ENCODE peak calls at places on chromosome 21, in four cellular contexts. V, M, A and F are unnamed samples.

GRCh38 chr21:31184462-31184861 is 146.2 kb upstream of the KRTAP19-8 start:
- DNase-seq in V (peak), M (no peak), A (no peak), F (no peak)

GRCh38 chr21:31267644-31268043 is 76.4 kb downstream of the TIAM1 start:
- DNase-seq in V (no peak), M (no peak), A (no peak), F (no peak)

GRCh38 chr21:40146201-40146890 is 279.1 kb downstream of the PCP4 start:
- DNase-seq in V (no peak), M (no peak), A (no peak), F (no peak)

GRCh38 chr21:33751120-33751519 is 108.8 kb downstream of the ITSN1 start:
- DNase-seq in V (no peak), M (no peak), A (no peak), F (no peak)

GRCh38 chr21:29334717-29335428 is 36.2 kb downstream of the BACH1 start:
- DNase-seq in V (no peak), M (no peak), A (no peak), F (no peak)

GRCh38 chr21:45575304-45575992 is 33.2 kb upstream of the SLC19A1 start:
- DNase-seq in V (peak), M (no peak), A (no peak), F (no peak)

GRCh38 chr21:31666445-31667010 is 7.0 kb downstream of the SOD1 start:
- DNase-seq in V (no peak), M (no peak), A (no peak), F (no peak)

GRCh38 chr21:29184047-29184446 is 53.6 kb downstream of the MAP3K7CL start:
- DNase-seq in V (no peak), M (no peak), A (peak), F (no peak)

GRCh38 chr21:46079357-46080170 is 18.3 kb upstream of the COL6A2 start:
- DNase-seq in V (peak), M (no peak), A (no peak), F (no peak)

GRCh38 chr21:44710756-44711326 is 531 bp downstream of the TSPEAR start:
- DNase-seq in V (peak), M (no peak), A (no peak), F (no peak)

GRCh38 chr21:38839683-38840286 is 34.1 kb downstream of the ETS2 start:
- DNase-seq in V (no peak), M (no peak), A (no peak), F (peak)

GRCh38 chr21:44497641-44498243 is 42.3 kb downstream of the KRTAP10-1 start:
- DNase-seq in V (no peak), M (no peak), A (no peak), F (no peak)

GRCh38 chr21:44894687-44895302 is 21.3 kb upstream of the PTTG1IP start:
- DNase-seq in V (no peak), M (no peak), A (no peak), F (no peak)

GRCh38 chr21:46325073-46325912 is 1.3 kb downstream of the PCNT start:
- DNase-seq in V (peak), M (peak), A (peak), F (peak)

GRCh38 chr21:44734841-44735240 is 23.5 kb upstream of the TSPEAR start:
- DNase-seq in V (no peak), M (no peak), A (no peak), F (no peak)

GRCh38 chr21:45546636-45547203 is 4.5 kb upstream of the SLC19A1 start:
- DNase-seq in V (no peak), M (no peak), A (no peak), F (no peak)

GRCh38 chr21:45835301-45836267 is 146.0 kb upstream of the COL6A1 start:
- DNase-seq in V (peak), M (no peak), A (no peak), F (no peak)

GRCh38 chr21:45225741-45226327 is 61.9 kb downstream of the POFUT2 start:
- DNase-seq in V (no peak), M (no peak), A (no peak), F (no peak)

GRCh38 chr21:46551636-46552241 is 53.1 kb downstream of the S100B start:
- DNase-seq in V (no peak), M (no peak), A (no peak), F (no peak)

GRCh38 chr21:40254540-40255455 is 387.6 kb downstream of the PCP4 start:
- DNase-seq in V (peak), M (no peak), A (no peak), F (no peak)

GRCh38 chr21:44326272-44326647 is 12.9 kb downstream of the CFAP410 start:
- DNase-seq in V (no peak), M (no peak), A (no peak), F (no peak)

GRCh38 chr21:14554948-14555347 is 8.8 kb upstream of the SAMSN1 start:
- DNase-seq in V (no peak), M (no peak), A (no peak), F (no peak)

GRCh38 chr21:17711896-17712295 is 99.2 kb upstream of the BTG3 start:
- DNase-seq in V (no peak), M (no peak), A (no peak), F (no peak)

DNA sequence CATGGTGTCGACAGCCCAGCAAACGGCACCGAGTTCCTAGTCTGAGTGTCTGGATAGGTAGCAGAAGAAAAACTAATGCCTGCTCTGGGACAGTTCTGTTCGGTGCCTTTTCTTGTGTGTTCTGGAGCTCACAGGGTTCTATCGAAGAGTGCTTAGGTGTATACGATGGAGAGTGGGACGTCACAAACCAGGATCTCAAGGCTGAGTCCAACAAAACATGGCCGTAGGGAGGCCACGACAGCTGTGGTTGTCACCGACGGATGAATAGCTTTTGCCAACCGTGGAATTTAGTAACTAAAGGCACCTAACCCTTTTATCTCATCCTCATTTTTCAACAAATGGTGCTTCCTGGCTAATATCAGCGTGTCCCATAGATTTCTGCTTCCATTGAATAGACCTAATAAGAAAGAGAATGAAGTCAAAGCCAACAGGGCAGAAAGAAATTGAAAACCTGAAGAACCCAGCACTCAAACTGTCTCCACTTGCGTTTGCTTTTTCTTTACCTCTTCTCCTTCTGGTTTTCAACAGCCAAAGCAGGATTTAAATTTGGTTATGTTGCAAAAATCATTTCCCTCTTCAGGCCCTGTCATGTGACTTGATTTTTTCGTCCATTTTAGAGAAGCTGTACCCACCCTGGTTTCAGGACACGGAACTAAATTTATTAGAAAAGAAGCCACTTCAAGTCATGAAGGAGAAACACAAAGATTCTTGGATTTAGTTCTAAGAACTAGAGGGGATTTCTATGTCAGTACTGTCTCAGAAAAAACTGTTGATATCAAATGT is 833 bp upstream of the SYNJ1 start:
- DNase-seq in V (no peak), M (no peak), A (no peak), F (no peak)
- TF ChIP-seq REST in V (peak), M (no peak), A (no peak), F (no peak)

DNA sequence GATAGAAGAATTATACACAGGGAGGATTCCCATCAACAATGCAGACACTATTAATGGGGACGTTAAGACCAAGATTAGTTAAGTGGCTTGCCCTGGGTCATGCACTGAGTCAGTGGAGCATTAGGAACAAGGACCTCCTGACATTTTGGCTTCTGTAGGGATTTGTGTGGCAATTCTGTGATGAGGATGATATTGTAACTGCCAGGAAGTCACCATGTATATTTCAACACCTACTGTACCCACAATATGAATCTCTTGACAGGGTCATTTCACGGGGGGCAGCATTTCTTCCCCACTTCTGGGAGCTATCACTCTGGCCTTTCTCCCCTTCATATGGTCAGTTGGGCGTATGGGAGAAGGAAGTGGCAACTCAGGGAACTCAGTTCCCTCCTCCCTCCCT is 134.9 kb downstream of the RUNX1 start:
- DNase-seq in V (no peak), M (no peak), A (no peak), F (no peak)
- TF ChIP-seq ELF1 in V (no peak), M (no peak), A (no peak), F (no peak)

GRCh38 chr21:15604424-15604823 is 125.4 kb upstream of the USP25 start:
- DNase-seq in V (no peak), M (no peak), A (no peak), F (no peak)
- TF ChIP-seq SIN3A in V (no peak), M (no peak), A (no peak), F (no peak)

GRCh38 chr21:37060296-37060695 is 12.6 kb downstream of the PIGP start:
- DNase-seq in V (peak), M (no peak), A (peak), F (peak)

GRCh38 chr21:37061926-37062591 is 10.8 kb downstream of the PIGP start:
- DNase-seq in V (no peak), M (no peak), A (peak), F (no peak)

GRCh38 chr21:37062592-37062933 is 10.3 kb downstream of the PIGP start:
- DNase-seq in V (no peak), M (no peak), A (no peak), F (no peak)

GRCh38 chr21:37057614-37058013 is 15.3 kb downstream of the PIGP start:
- DNase-seq in V (no peak), M (no peak), A (no peak), F (no peak)

DNA sequence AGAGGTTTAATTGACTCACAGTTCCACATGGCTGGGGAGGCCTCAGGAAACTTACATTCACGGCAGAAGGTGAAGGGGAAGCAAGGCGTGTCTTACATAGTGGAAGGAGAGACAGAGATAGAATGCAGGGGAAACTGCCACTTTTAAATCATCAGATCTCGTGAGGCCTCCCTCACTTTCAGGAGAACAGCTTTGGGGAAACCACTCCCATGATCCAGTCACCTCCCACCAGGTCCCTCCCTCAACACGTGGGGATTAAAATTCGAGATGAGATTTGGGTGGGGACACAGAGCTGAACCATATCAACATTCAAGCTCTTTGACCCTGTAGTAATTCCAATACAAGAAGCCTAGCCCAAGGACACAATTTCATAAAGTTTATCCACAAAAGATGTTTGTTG is 13.7 kb downstream of the PIGP start:
- DNase-seq in V (no peak), M (no peak), A (no peak), F (no peak)
- TF ChIP-seq REST in V (no peak), M (no peak), A (no peak), F (no peak)

DNA sequence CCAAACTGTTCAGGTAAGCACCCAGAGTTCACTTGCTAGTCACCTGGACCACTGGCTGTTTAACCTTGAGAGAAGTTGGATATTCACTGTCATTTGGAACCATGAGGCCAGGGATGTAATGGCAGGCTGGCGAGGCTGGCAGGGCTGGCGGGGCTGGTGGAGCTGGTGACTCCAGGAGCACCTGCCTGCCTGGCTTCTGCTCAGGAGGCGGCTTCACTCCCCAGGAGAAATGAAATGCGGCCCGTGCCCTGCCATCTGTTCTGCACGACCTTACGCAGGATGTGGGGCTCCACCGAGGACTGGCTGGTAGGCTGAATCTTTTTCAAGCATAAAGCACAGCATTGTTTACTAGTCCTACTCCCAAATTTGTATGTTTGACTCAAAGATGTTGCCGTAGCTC is 22.7 kb upstream of the MX1 start:
- DNase-seq in V (no peak), M (no peak), A (no peak), F (no peak)
- TF ChIP-seq ELF1 in V (no peak), M (no peak), A (no peak), F (no peak)

GRCh38 chr21:26900980-26901379 is 55.8 kb upstream of the ADAMTS1 start:
- DNase-seq in V (no peak), M (no peak), A (no peak), F (no peak)
- TF ChIP-seq SIN3A in V (no peak), M (no peak), A (no peak), F (no peak)

GRCh38 chr21:42089665-42090310 is 18.7 kb downstream of the UMODL1 start:
- DNase-seq in V (no peak), M (no peak), A (no peak), F (no peak)
- TF ChIP-seq REST in V (no peak), M (no peak), A (no peak), F (no peak)